ENCODE peak calls at places on chromosomes 6 and 20, in five cellular contexts. G is ovary, B is body of pancreas, Z is testis, R is heart left ventricle. Q is an unnamed sample.

GRCh38 chr20:34553366-34553867 is 5.1 kb upstream of the MAP1LC3A start:
- DNase-seq in G (no peak), B (peak; percentile 70), Z (no peak), R (no peak), Q (no peak)

GRCh38 chr20:62918137-62918536 is 8.2 kb downstream of the DIDO1 start:
- DNase-seq in G (no peak), B (no peak), Z (no peak), R (no peak), Q (no peak)

GRCh38 chr6:12066297-12066696 is 54.2 kb downstream of the HIVEP1 start:
- DNase-seq in G (no peak), B (no peak), Z (no peak), R (no peak), Q (no peak)

GRCh38 chr6:1363298-1363697 is 26.1 kb upstream of the FOXF2 start:
- DNase-seq in G (no peak), B (no peak), Z (no peak), R (no peak), Q (no peak)

GRCh38 chr6:46925563-46926253 is 4.0 kb upstream of the ADGRF5 start:
- DNase-seq in G (no peak), B (peak; percentile 69), Z (no peak), R (no peak), Q (peak; percentile 21)

GRCh38 chr6:49326337-49326736 is 136.7 kb downstream of the MMUT start:
- DNase-seq in G (no peak), B (no peak), Z (no peak), R (no peak), Q (no peak)

GRCh38 chr20:59733326-59733725 is 129.0 kb downstream of the PHACTR3 start:
- DNase-seq in G (no peak), B (no peak), Z (no peak), R (no peak), Q (no peak)

GRCh38 chr6:94045473-94045872 is 626.1 kb upstream of the EPHA7 start:
- DNase-seq in G (no peak), B (no peak), Z (no peak), R (no peak), Q (no peak)

GRCh38 chr6:139764498-139764986 is 390.1 kb upstream of the CITED2 start:
- DNase-seq in G (no peak), B (no peak), Z (no peak), R (peak; percentile 40), Q (peak; percentile 33)

GRCh38 chr6:129651291-129651691 is 58.7 kb downstream of the ARHGAP18 start:
- DNase-seq in G (no peak), B (no peak), Z (no peak), R (no peak), Q (no peak)

GRCh38 chr20:48957521-48957920 is 36.0 kb downstream of the ARFGEF2 start:
- DNase-seq in G (no peak), B (no peak), Z (no peak), R (no peak), Q (no peak)

GRCh38 chr20:63819224-63819917 is 11.7 kb downstream of the ZBTB46 start:
- DNase-seq in G (peak; percentile 65), B (no peak), Z (peak; percentile 55), R (no peak), Q (no peak)

GRCh38 chr6:151317206-151317994 is 74.0 kb downstream of the ZBTB2 start:
- DNase-seq in G (no peak), B (no peak), Z (no peak), R (no peak), Q (no peak)

DNA sequence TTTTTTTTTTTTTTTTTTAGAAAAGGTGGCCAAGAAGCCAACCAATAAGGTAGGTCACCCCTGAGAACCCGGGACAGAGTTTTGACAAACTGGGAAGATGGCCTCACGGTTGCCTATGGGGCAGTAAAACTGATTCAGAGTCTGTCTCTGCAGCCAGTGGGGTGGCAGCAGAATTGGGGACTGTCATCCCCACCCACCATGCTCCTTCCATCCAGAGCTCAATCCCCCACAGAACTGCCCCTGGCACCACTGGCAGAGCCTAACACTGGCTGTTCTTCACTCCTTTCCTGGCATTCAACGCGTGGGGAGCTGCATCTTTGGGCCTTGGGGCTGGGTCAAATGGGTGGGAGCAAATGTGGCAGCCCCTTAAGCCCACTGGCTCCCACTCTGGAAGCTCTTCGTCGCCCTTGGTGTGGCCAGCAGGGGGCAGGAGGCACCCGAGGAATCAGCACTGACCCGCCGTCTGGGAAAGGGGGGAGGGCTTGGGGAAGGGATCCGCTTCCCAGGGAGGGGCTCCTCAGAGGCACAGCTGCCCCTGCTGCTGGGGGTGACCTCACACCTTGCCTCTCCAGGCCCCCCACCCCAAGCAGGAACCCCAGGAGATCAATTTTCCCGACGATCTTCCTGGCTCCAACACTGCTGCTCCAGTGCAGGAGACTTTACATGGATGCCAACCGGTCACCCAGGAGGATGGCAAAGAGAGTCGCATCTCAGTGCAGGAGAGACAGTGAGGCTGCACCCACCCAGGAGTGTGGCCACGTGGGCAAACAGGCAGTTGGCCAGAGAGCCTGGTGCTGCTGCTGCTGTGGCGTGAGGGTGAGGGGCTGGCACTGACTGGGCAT is 10.4 kb downstream of the CD40 start:
- DNase-seq in G (no peak), B (peak; percentile 33), Z (peak; percentile 52), R (peak; percentile 27), Q (no peak)
- TF ChIP-seq POLR2A in G (no peak), B (no peak), Z (no peak), R (no peak), Q (no peak)

DNA sequence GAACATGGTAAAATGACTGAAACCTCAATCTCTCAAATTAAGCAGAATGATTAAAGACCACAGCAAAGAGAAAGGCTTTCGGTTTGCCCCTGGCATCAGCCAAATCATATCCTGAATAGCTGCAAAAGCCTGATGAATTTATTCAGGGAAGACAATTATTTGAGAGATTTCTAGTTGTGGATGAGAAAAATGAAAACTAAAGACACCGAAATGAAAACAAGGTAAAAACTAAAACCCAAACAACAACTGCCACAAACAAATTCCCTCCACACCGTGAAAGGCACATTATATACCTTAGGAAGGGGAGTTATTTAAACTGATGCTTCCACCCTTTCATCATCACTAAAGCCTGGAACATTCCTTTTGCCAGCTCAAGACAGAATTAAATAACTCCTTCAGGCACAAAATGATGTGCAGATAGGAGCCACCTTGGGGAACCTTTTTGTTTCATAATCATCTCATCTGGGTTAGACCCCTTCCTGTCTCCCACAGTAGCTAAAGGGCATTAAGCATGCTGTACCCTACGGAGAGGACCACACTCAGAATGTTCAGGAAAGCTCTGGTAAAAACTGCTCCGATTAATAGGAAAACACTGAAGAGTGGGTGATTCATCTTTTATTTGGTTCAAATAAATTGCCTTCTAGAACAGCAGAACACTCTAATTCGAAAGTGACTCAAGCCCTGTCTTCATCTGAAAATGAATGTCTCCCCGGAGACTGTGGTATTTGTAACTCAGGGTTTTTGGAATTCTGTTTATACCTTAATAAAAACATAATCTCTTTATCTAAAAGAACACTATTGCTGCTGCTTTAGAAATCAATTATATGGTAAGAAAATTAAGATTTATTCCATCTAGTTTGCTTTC is 9.1 kb upstream of the ANKRD60 start:
- DNase-seq in G (no peak), B (no peak), Z (no peak), R (no peak), Q (no peak)
- TF ChIP-seq CTCF in G (no peak), B (no peak), Z (no peak), R (no peak), Q (no peak)

DNA sequence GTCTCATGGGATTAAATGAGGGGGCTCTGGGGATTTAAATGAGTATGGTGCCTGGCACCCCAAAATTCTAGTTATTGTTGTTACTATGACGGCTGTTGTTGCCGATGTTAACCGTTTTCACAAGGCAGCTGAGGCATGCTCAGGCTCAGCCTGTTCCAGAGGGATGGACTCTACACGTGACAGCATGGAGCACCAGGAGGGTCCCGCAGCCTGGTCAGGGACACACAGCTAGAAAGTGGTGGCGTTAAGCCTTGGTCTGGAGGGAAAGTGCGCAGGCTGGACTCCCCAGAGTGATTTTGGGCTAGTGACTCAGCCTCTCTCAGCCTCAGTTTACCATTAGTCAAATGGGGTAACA is 7.0 kb downstream of the FAM110A start:
- DNase-seq in G (no peak), B (no peak), Z (no peak), R (no peak), Q (no peak)
- H3K4me3 ChIP-seq in G (no peak overlapping the region), B (no peak overlapping the region), Z (peak overlapping the region; percentile 37), R (no peak overlapping the region), Q (no peak overlapping the region)

GRCh38 chr20:13580725-13581124 is 58.0 kb downstream of the TASP1 start:
- DNase-seq in G (no peak), B (no peak), Z (no peak), R (no peak), Q (no peak)

GRCh38 chr20:13586133-13586532 is 52.6 kb downstream of the TASP1 start:
- DNase-seq in G (no peak), B (no peak), Z (no peak), R (no peak), Q (no peak)

GRCh38 chr20:13587370-13587769 is 51.4 kb downstream of the TASP1 start:
- DNase-seq in G (no peak), B (no peak), Z (no peak), R (no peak), Q (no peak)

DNA sequence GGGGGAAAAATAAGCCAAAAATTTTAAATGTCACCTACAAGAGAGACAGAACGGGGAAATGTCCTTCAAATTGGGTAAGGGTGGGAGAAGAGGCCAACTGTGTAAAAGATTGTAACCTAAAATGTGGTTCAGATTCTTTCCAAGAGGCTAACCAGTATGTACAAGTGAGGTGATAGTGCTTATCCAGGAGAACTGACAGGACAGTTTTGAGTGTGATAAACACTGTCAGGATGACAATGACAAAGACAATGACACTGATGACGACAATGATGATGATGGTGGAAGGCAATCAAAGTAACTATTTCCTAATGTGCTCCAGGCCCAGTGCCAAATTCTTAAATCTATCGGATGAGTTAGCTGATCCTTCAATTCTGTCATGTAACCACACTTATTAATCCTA is 57.3 kb downstream of the TASP1 start:
- DNase-seq in G (no peak), B (no peak), Z (no peak), R (no peak), Q (no peak)
- TF ChIP-seq POLR2A in G (no peak), B (no peak), Z (no peak), R (no peak), Q (no peak)

Q was measured in lower leg skin.